ENCODE peak calls at places on chromosomes 4 and X, in ten cellular contexts. K, V, Z, I, R, J, N, X, Q and E are unnamed samples. For H3K9me3, the result is how much of the 10 kb centered on the place peaks cover.

GRCh38 chrX:41265615-41266014 is 68.3 kb upstream of the DDX3X start:
- DNase-seq in I (no peak), Z (peak), J (no peak), K (peak), N (no peak), R (peak), Q (no peak), X (no peak), V (no peak), E (no peak)

GRCh38 chrX:154967603-154968002 is 54.9 kb downstream of the F8 start:
- DNase-seq in X (no peak), J (no peak), K (no peak), Z (no peak), V (no peak), R (no peak), N (peak), Q (no peak), I (no peak), E (no peak)

GRCh38 chr4:153341575-153342090 is 2.9 kb upstream of the MND1 start:
- DNase-seq in X (no peak), Q (no peak), R (no peak), V (no peak), J (peak), N (peak), K (no peak), Z (peak), I (no peak), E (no peak)

GRCh38 chr4:8836664-8837171 is 34.9 kb downstream of the HMX1 start:
- DNase-seq in Z (no peak), K (no peak), R (peak), J (no peak), N (no peak), V (no peak), X (no peak), I (peak), Q (peak), E (no peak)

GRCh38 chrX:78330540-78330939 is 3.1 kb upstream of the CYSLTR1 start:
- DNase-seq in K (no peak), V (no peak), X (no peak), Z (no peak), N (no peak), I (no peak), J (no peak), Q (no peak), R (no peak), E (peak)

GRCh38 chr4:17241835-17242234 is 270.1 kb downstream of the QDPR start:
- DNase-seq in X (no peak), J (no peak), R (no peak), N (no peak), V (no peak), Q (no peak), Z (no peak), I (no peak), K (no peak), E (no peak)

GRCh38 chr4:160983035-160983434 is 1180.8 kb downstream of the FSTL5 start:
- DNase-seq in V (no peak), I (no peak), X (no peak), N (no peak), J (no peak), R (no peak), Z (no peak), Q (no peak), K (no peak), E (no peak)

GRCh38 chr4:181272427-181272826 is 970.8 kb upstream of the TENM3 start:
- DNase-seq in N (no peak), I (no peak), V (no peak), Z (no peak), J (no peak), Q (no peak), R (no peak), K (no peak), X (peak), E (peak)

GRCh38 chrX:102651242-102651967 is at the start of gene GPRASP1:
- DNase-seq in I (peak), R (peak), Z (peak), X (peak), N (peak), J (no peak), Q (peak), V (peak), K (peak), E (no peak)

DNA sequence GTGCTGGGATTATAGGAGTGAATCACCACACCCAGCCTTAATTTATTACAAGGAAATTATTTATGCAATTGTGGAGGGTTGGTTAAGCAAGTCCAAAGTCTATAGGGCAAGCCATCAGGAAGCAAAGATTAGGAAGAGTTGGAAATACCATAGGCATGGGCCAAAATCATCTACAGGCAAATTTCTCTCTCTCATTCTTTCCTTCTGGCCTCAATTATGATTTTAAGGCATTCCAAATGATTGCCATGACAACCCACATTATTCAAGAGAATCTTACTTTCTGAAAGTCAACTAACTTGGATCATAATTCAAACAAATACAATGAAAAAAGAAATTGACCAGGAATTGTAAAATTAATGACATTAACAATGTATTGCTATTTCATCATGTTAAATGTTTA is 400.8 kb downstream of the GPM6A start:
- DNase-seq in Q (no peak), J (no peak), I (no peak), Z (no peak), V (no peak), N (no peak), R (no peak), X (no peak), K (no peak), E (no peak)
- H3K9me3 ChIP-seq in Q (under half), J (under half), I (under half), Z (under half), V (under half), N (under half), R (under half), X (under half), K (under half), E (under half)

GRCh38 chr4:75699299-75699698 is 25.1 kb upstream of the USO1 start:
- DNase-seq in J (no peak), X (no peak), N (no peak), R (no peak), Q (no peak), V (no peak), K (no peak), I (no peak), Z (no peak), E (no peak)

GRCh38 chr4:75702919-75703411 is 21.4 kb upstream of the USO1 start:
- DNase-seq in I (no peak), V (no peak), N (peak), R (no peak), X (no peak), Z (no peak), J (no peak), K (no peak), Q (no peak), E (no peak)

GRCh38 chr4:75710246-75710645 is 14.1 kb upstream of the USO1 start:
- DNase-seq in V (no peak), N (peak), I (no peak), Z (peak), R (no peak), X (no peak), J (no peak), Q (no peak), K (no peak), E (no peak)

GRCh38 chr4:75708218-75708691 is 16.1 kb upstream of the USO1 start:
- DNase-seq in Z (no peak), N (no peak), I (no peak), K (peak), X (no peak), V (no peak), Q (no peak), R (no peak), J (no peak), E (no peak)

GRCh38 chr4:75705198-75705712 is 19.1 kb upstream of the USO1 start:
- DNase-seq in K (no peak), N (no peak), X (no peak), Z (no peak), Q (no peak), I (no peak), J (no peak), V (no peak), R (no peak), E (no peak)
- H3K9me3 ChIP-seq in K (under half), N (under half), X (under half), Z (under half), Q (under half), I (under half), J (under half), V (under half), R (under half), E (under half)

GRCh38 chr4:7068883-7069282 is 1.0 kb upstream of the GRPEL1 start:
- DNase-seq in K (no peak), Z (no peak), X (peak), R (no peak), I (no peak), Q (no peak), J (no peak), V (no peak), N (peak), E (peak)

GRCh38 chr4:7068279-7068842 is 497 bp upstream of the GRPEL1 start:
- DNase-seq in I (no peak), N (no peak), Z (no peak), J (no peak), X (no peak), Q (no peak), K (no peak), R (no peak), V (no peak), E (no peak)

GRCh38 chr4:7066493-7066892 is 1.4 kb downstream of the GRPEL1 start:
- DNase-seq in K (no peak), R (no peak), N (no peak), X (no peak), Z (no peak), V (no peak), Q (no peak), J (no peak), I (no peak), E (no peak)

GRCh38 chr4:7067147-7067522 is 729 bp downstream of the GRPEL1 start:
- DNase-seq in I (no peak), N (peak), K (no peak), Q (no peak), J (no peak), R (no peak), Z (no peak), X (no peak), V (no peak), E (no peak)

GRCh38 chr4:7067523-7068278 is at the start of gene GRPEL1:
- DNase-seq in Z (peak), N (peak), J (peak), X (peak), I (peak), R (peak), V (peak), K (peak), Q (peak), E (peak)
- H3K9me3 ChIP-seq in Z (under half), N (under half), J (under half), X (under half), I (under half), R (under half), V (under half), K (under half), Q (under half), E (under half)

GRCh38 chr4:146621-147020 is 22.3 kb downstream of the ZNF718 start:
- DNase-seq in V (no peak), K (no peak), N (no peak), Z (no peak), R (no peak), X (no peak), J (no peak), I (no peak), Q (no peak), E (no peak)
- H3K9me3 ChIP-seq in V (half or more), K (under half), N (half or more), Z (under half), R (under half), X (under half), J (under half), I (half or more), Q (under half), E (under half)

DNA sequence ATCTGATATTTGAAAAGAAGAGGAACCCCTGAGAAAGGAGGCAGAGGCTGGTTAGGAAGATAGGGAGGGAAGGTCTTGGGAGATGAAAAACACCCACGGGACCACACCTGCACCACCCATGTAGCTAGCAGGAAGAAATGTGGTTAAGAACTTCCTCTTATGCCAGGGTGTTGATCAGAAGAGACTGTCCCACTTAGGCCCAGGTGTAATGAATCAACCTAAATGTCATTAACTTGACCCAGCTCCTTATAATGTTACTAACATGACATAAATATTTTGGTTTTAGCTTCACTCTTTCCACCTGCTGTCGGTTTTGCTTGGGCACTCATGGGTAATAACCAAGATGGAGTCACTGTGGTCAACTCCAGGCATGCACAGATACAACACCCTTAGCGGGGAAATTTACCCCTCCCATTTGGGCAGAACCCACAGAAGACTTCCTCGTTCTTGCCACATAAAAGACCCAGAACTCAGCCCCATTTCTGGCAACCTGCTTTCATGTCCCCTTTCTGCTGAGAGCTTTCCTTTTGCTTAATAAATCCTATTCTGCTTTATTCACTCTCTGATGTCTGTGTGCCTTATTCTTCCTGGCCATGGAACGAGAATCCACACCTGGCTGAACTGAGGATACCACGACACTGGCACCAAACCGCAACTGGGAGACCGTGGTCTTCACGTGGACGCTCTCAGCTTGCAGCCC is 46.8 kb downstream of the ZNF141 start:
- DNase-seq in X (no peak), Z (no peak), N (no peak), I (no peak), J (no peak), K (no peak), R (no peak), V (no peak), Q (no peak), E (no peak)
- H3K9me3 ChIP-seq in X (under half), Z (under half), N (half or more), I (half or more), J (under half), K (under half), R (under half), V (half or more), Q (under half), E (under half)

GRCh38 chrX:40099046-40099968 is 1.5 kb upstream of the BCOR start:
- DNase-seq in K (peak), Z (no peak), R (peak), Q (peak), V (peak), I (peak), J (no peak), N (peak), X (peak), E (peak)

GRCh38 chrX:40100141-40100536 is 2.4 kb upstream of the BCOR start:
- DNase-seq in R (no peak), I (peak), N (peak), Q (no peak), X (no peak), J (peak), K (no peak), V (peak), Z (no peak), E (peak)

GRCh38 chrX:40101430-40101802 is 3.7 kb upstream of the BCOR start:
- DNase-seq in R (no peak), Q (no peak), J (no peak), X (no peak), V (no peak), Z (no peak), I (no peak), N (no peak), K (no peak), E (no peak)

GRCh38 chrX:40102393-40103381 is 4.9 kb upstream of the BCOR start:
- DNase-seq in N (peak), R (no peak), J (no peak), X (peak), K (no peak), Q (no peak), I (no peak), Z (no peak), V (no peak), E (no peak)

DNA sequence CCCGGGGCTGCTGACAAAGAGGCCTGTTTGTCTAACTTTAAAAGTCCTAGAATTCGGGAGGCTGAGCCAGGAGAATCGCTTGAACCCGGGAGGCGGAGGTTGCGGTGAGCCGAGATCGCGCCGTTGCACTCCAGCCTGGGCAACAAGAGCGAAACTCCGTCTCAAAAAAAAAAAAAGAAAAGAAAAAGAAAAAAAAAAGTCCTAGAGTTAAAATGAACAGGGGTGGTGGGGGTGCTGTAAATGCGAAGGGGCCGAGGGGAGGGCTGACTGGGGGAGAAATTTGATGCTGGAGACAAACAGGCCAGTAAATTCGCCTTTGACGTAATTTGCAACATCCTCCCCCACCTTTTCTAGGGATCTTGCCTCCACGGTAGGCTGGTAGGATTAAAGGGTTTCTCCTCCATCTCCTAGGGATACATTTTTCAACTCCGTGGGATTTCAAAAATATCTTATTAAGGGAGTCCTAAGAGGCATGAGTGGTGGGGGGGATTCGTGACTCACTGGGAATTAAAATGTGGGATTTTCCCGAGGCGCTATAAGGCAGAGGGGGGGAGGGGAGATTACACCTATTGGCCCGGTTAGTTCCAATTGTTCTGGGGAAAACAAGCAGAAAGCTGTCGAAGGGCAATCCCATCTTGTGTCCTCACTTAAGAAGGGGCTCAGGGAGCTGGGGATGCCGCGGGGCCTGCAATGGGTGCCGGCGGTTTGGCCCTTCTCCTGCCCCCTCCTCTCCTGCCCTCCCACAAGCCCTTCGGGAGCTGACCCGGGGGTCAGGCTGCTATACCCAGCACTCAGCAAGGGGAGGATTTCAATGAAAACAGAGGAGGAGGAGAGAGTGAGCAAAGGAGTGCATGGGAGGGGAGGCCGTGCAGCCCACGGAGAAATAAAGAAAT is 3.0 kb upstream of the BCOR start:
- DNase-seq in Z (no peak), V (no peak), Q (no peak), I (no peak), R (no peak), K (no peak), J (no peak), N (peak), X (no peak), E (peak)
- H3K9me3 ChIP-seq in Z (under half), V (under half), Q (under half), I (under half), R (under half), K (under half), J (under half), N (under half), X (under half), E (under half)

GRCh38 chr4:212438-213174 is 88.3 kb downstream of the ZNF718 start:
- DNase-seq in N (peak), J (no peak), X (peak), I (peak), R (peak), Q (peak), V (peak), Z (peak), K (no peak), E (peak)

GRCh38 chr4:205097-205756 is 80.9 kb downstream of the ZNF718 start:
- DNase-seq in I (no peak), J (no peak), Q (no peak), N (no peak), K (no peak), V (no peak), X (no peak), R (no peak), Z (no peak), E (no peak)

GRCh38 chr4:206054-206453 is 81.8 kb downstream of the ZNF718 start:
- DNase-seq in J (no peak), R (no peak), I (no peak), X (no peak), K (no peak), Q (no peak), Z (no peak), N (no peak), V (no peak), E (no peak)

GRCh38 chr4:213971-214370 is 89.7 kb downstream of the ZNF718 start:
- DNase-seq in J (no peak), V (no peak), Q (no peak), Z (no peak), I (no peak), N (no peak), R (no peak), X (no peak), K (no peak), E (no peak)

GRCh38 chr4:211033-211511 is 86.8 kb downstream of the ZNF718 start:
- DNase-seq in Q (no peak), R (no peak), K (no peak), Z (no peak), X (no peak), N (no peak), I (no peak), V (no peak), J (no peak), E (no peak)
- H3K9me3 ChIP-seq in Q (under half), R (under half), K (under half), Z (under half), X (under half), N (half or more), I (under half), V (under half), J (under half), E (under half)

GRCh38 chrX:47873123-47873522 is 36.4 kb downstream of the ZNF81 start:
- DNase-seq in R (no peak), K (no peak), I (no peak), Z (no peak), X (no peak), J (no peak), Q (no peak), N (no peak), V (no peak), E (no peak)
- H3K9me3 ChIP-seq in R (under half), K (under half), I (under half), Z (under half), X (under half), J (under half), Q (under half), N (under half), V (under half), E (under half)